ENCODE peak calls at places on chromosomes 12 and 14, in eight cellular contexts. K, T, G, B, F, X, I and O are unnamed samples.
A peak's percentile ranks its signal among the peaks of the same experiment; 100 is the strongest.

GRCh38 chr12:124695861-124696260 is 128.4 kb upstream of the NCOR2 start:
- DNase-seq in G (no peak), I (no peak), K (no peak), T (no peak), F (no peak), B (no peak), X (no peak), O (no peak)

GRCh38 chr12:78085562-78086182 is 255.0 kb downstream of the NAV3 start:
- DNase-seq in K (no peak), T (no peak), F (peak; percentile 54), B (peak; percentile 71), X (no peak), I (no peak), G (no peak), O (no peak)

GRCh38 chr12:57825451-57825850 is 6.9 kb upstream of the AVIL start:
- DNase-seq in K (no peak), F (no peak), T (no peak), X (no peak), B (no peak), I (no peak), G (no peak), O (no peak)

GRCh38 chr12:63307849-63308248 is 156.8 kb upstream of the AVPR1A start:
- DNase-seq in F (no peak), X (no peak), B (no peak), I (no peak), G (no peak), K (no peak), T (no peak), O (no peak)

GRCh38 chr12:27552886-27553560 is 29.0 kb downstream of the PPFIBP1 start:
- DNase-seq in K (peak; percentile 98), T (no peak), X (no peak), G (no peak), I (no peak), B (no peak), F (no peak), O (no peak)

GRCh38 chr12:77521458-77522115 is 309.1 kb upstream of the NAV3 start:
- DNase-seq in B (peak; percentile 4), G (no peak), K (no peak), X (no peak), I (no peak), T (no peak), F (peak; percentile 55), O (no peak)

GRCh38 chr12:6943719-6944380 is at the start of the genes C12orf57 and RNU7-1:
- DNase-seq in G (peak; percentile 84), F (peak; percentile 82), K (peak; percentile 98), B (peak; percentile 83), X (peak; percentile 58), I (peak; percentile 80), T (peak; percentile 98), O (peak; percentile 89)

GRCh38 chr12:43362910-43363694 is 188.9 kb downstream of the ADAMTS20 start:
- DNase-seq in K (no peak), F (no peak), B (no peak), T (no peak), I (peak; percentile 6), G (no peak), X (no peak), O (no peak)

GRCh38 chr12:2586159-2587035 is 208.4 kb upstream of the FKBP4 start:
- DNase-seq in K (no peak), I (no peak), G (no peak), X (no peak), B (no peak), F (no peak), T (no peak), O (no peak)

GRCh38 chr12:93419388-93420034 is 22.2 kb downstream of the UBE2N start:
- DNase-seq in G (no peak), B (peak; percentile 64), I (no peak), T (peak; percentile 83), X (no peak), K (peak; percentile 73), F (peak; percentile 61), O (peak; percentile 54)

GRCh38 chr12:4118601-4119156 is 154.9 kb upstream of the CCND2 start:
- DNase-seq in F (no peak), K (no peak), B (no peak), T (no peak), G (peak; percentile 30), I (no peak), X (no peak), O (no peak)

GRCh38 chr14:76729953-76730505 is 31.2 kb upstream of the VASH1 start:
- DNase-seq in B (peak; percentile 10), I (no peak), F (no peak), T (no peak), X (no peak), K (peak; percentile 78), G (no peak), O (no peak)

GRCh38 chr14:94677239-94677612 is 65.0 kb downstream of the SERPINA3 start:
- DNase-seq in B (no peak), T (no peak), I (no peak), X (no peak), F (no peak), G (peak; percentile 16), K (no peak), O (no peak)

GRCh38 chr12:102781117-102781516 is 135.9 kb downstream of the PAH start:
- DNase-seq in F (no peak), T (no peak), G (no peak), X (no peak), K (peak; percentile 63), I (no peak), B (no peak), O (no peak)

GRCh38 chr12:8549381-8549780 is 8.7 kb upstream of the CLEC4E start:
- DNase-seq in G (no peak), B (no peak), T (no peak), X (no peak), I (no peak), K (no peak), F (peak; percentile 8), O (no peak)

GRCh38 chr14:82621881-82622450 is 1088.3 kb upstream of the SEL1L start:
- DNase-seq in G (no peak), K (no peak), B (no peak), F (no peak), X (no peak), I (no peak), T (peak; percentile 1), O (no peak)

GRCh38 chr14:45258073-45258472 is 5.1 kb upstream of the MIS18BP1 start:
- DNase-seq in B (no peak), T (peak; percentile 9), X (no peak), F (no peak), I (no peak), G (no peak), K (no peak), O (no peak)

GRCh38 chr12:25806271-25806670 is 152.2 kb upstream of the RASSF8 start:
- DNase-seq in G (no peak), I (no peak), K (no peak), F (no peak), B (peak; percentile 52), T (no peak), X (no peak), O (no peak)

GRCh38 chr12:64400041-64400440 is 4.2 kb upstream of the XPOT start:
- DNase-seq in I (no peak), X (no peak), G (no peak), F (peak; percentile 55), K (peak; percentile 45), B (peak; percentile 89), T (peak; percentile 76), O (no peak)

GRCh38 chr14:49551569-49551968 is 34.6 kb downstream of the RPS29 start:
- DNase-seq in T (no peak), F (no peak), B (no peak), G (no peak), X (no peak), I (no peak), K (no peak), O (no peak)

GRCh38 chr12:29212682-29213397 is 63.8 kb downstream of the FAR2 start:
- DNase-seq in B (no peak), X (no peak), I (no peak), F (no peak), T (no peak), G (no peak), K (no peak), O (peak; percentile 11)

GRCh38 chr12:3493225-3494049 is 2.4 kb downstream of the PRMT8 start:
- DNase-seq in K (no peak), X (no peak), I (no peak), F (no peak), G (no peak), T (no peak), B (no peak), O (no peak)

GRCh38 chr12:82366182-82366581 is 7.9 kb downstream of the METTL25 start:
- DNase-seq in I (no peak), K (no peak), T (no peak), G (no peak), X (no peak), F (peak; percentile 46), B (peak; percentile 22), O (no peak)

GRCh38 chr12:95700316-95700785 is 90.2 kb downstream of the NTN4 start:
- DNase-seq in T (no peak), X (no peak), I (no peak), K (no peak), G (no peak), B (peak; percentile 59), F (peak; percentile 67), O (no peak)

GRCh38 chr14:102469261-102469660 is 40.3 kb downstream of the ANKRD9 start:
- DNase-seq in I (no peak), B (no peak), X (no peak), K (no peak), G (no peak), T (no peak), F (no peak), O (no peak)

GRCh38 chr14:65461730-65462129 is 49.2 kb downstream of the FUT8 start:
- DNase-seq in T (peak; percentile 71), X (no peak), I (no peak), B (peak; percentile 15), K (no peak), G (no peak), F (peak; percentile 14), O (no peak)

GRCh38 chr14:57346741-57347140 is 43.6 kb upstream of the NAA30 start:
- DNase-seq in F (no peak), G (no peak), T (no peak), B (no peak), I (no peak), K (no peak), X (no peak), O (no peak)

GRCh38 chr14:31025335-31026075 is at the start of gene AP4S1:
- DNase-seq in B (no peak), K (peak; percentile 51), I (peak; percentile 48), G (peak; percentile 63), T (peak; percentile 65), F (peak; percentile 60), X (peak; percentile 38), O (peak; percentile 65)